ENCODE peak calls at places on chromosomes 1 and 21, in eight cellular contexts. One of them, this sample, is unnamed.
A peak's percentile ranks its signal among the peaks of the same experiment; 100 is the strongest.

GRCh38 chr1:232695626-232696025 is 65.7 kb upstream of the SIPA1L2 start:
- DNase-seq in effector memory CD8-positive, alpha-beta T cell: no peak
- DNase-seq in stimulated activated CD4-positive, alpha-beta T cell treated with anti-CD3 and anti-CD28 coated beads, Interleukin-15, amount 100 ng/mL, for 1 hour: no peak
- DNase-seq in NCI-H460: no peak
- DNase-seq in activated naive CD8-positive, alpha-beta T cell treated with anti-CD3 and anti-CD28 coated beads for 36 hours: no peak
- DNase-seq in left ventricle myocardium inferior: no peak
- DNase-seq in AG04450: no peak
- DNase-seq in brain microvascular endothelial cell: no peak
- DNase-seq in this sample: no peak

GRCh38 chr21:45523411-45524101 is 18.7 kb downstream of the SLC19A1 start:
- DNase-seq in effector memory CD8-positive, alpha-beta T cell: no peak
- DNase-seq in stimulated activated CD4-positive, alpha-beta T cell treated with anti-CD3 and anti-CD28 coated beads, Interleukin-15, amount 100 ng/mL, for 1 hour: no peak
- DNase-seq in NCI-H460: no peak
- DNase-seq in activated naive CD8-positive, alpha-beta T cell treated with anti-CD3 and anti-CD28 coated beads for 36 hours: no peak
- DNase-seq in left ventricle myocardium inferior: peak; percentile 12
- DNase-seq in AG04450: no peak
- DNase-seq in brain microvascular endothelial cell: no peak
- DNase-seq in this sample: no peak

GRCh38 chr1:182113879-182114626 is 52.5 kb upstream of the ZNF648 start:
- DNase-seq in effector memory CD8-positive, alpha-beta T cell: no peak
- DNase-seq in stimulated activated CD4-positive, alpha-beta T cell treated with anti-CD3 and anti-CD28 coated beads, Interleukin-15, amount 100 ng/mL, for 1 hour: no peak
- DNase-seq in NCI-H460: no peak
- DNase-seq in activated naive CD8-positive, alpha-beta T cell treated with anti-CD3 and anti-CD28 coated beads for 36 hours: no peak
- DNase-seq in left ventricle myocardium inferior: no peak
- DNase-seq in AG04450: no peak
- DNase-seq in brain microvascular endothelial cell: no peak
- DNase-seq in this sample: no peak

GRCh38 chr1:43451701-43452532 is 1.8 kb downstream of the HYI start:
- DNase-seq in effector memory CD8-positive, alpha-beta T cell: no peak
- DNase-seq in stimulated activated CD4-positive, alpha-beta T cell treated with anti-CD3 and anti-CD28 coated beads, Interleukin-15, amount 100 ng/mL, for 1 hour: no peak
- DNase-seq in NCI-H460: no peak
- DNase-seq in activated naive CD8-positive, alpha-beta T cell treated with anti-CD3 and anti-CD28 coated beads for 36 hours: no peak
- DNase-seq in left ventricle myocardium inferior: no peak
- DNase-seq in AG04450: no peak
- DNase-seq in brain microvascular endothelial cell: no peak
- DNase-seq in this sample: no peak

GRCh38 chr1:160853756-160854155 is 8.9 kb downstream of the CD244 start:
- DNase-seq in effector memory CD8-positive, alpha-beta T cell: no peak
- DNase-seq in stimulated activated CD4-positive, alpha-beta T cell treated with anti-CD3 and anti-CD28 coated beads, Interleukin-15, amount 100 ng/mL, for 1 hour: no peak
- DNase-seq in NCI-H460: no peak
- DNase-seq in activated naive CD8-positive, alpha-beta T cell treated with anti-CD3 and anti-CD28 coated beads for 36 hours: no peak
- DNase-seq in left ventricle myocardium inferior: no peak
- DNase-seq in AG04450: no peak
- DNase-seq in brain microvascular endothelial cell: no peak
- DNase-seq in this sample: no peak

GRCh38 chr1:165886988-165887387 is 59.6 kb downstream of the UCK2 start:
- DNase-seq in effector memory CD8-positive, alpha-beta T cell: no peak
- DNase-seq in stimulated activated CD4-positive, alpha-beta T cell treated with anti-CD3 and anti-CD28 coated beads, Interleukin-15, amount 100 ng/mL, for 1 hour: no peak
- DNase-seq in NCI-H460: no peak
- DNase-seq in activated naive CD8-positive, alpha-beta T cell treated with anti-CD3 and anti-CD28 coated beads for 36 hours: no peak
- DNase-seq in left ventricle myocardium inferior: no peak
- DNase-seq in AG04450: no peak
- DNase-seq in brain microvascular endothelial cell: no peak
- DNase-seq in this sample: no peak

GRCh38 chr1:24888971-24889670 is 41.0 kb downstream of the RUNX3 start:
- DNase-seq in effector memory CD8-positive, alpha-beta T cell: no peak
- DNase-seq in stimulated activated CD4-positive, alpha-beta T cell treated with anti-CD3 and anti-CD28 coated beads, Interleukin-15, amount 100 ng/mL, for 1 hour: no peak
- DNase-seq in NCI-H460: no peak
- DNase-seq in activated naive CD8-positive, alpha-beta T cell treated with anti-CD3 and anti-CD28 coated beads for 36 hours: no peak
- DNase-seq in left ventricle myocardium inferior: no peak
- DNase-seq in AG04450: no peak
- DNase-seq in brain microvascular endothelial cell: peak; percentile 57
- DNase-seq in this sample: no peak

GRCh38 chr1:37277366-37277765 is 197.0 kb upstream of the ZC3H12A start:
- DNase-seq in effector memory CD8-positive, alpha-beta T cell: no peak
- DNase-seq in stimulated activated CD4-positive, alpha-beta T cell treated with anti-CD3 and anti-CD28 coated beads, Interleukin-15, amount 100 ng/mL, for 1 hour: no peak
- DNase-seq in NCI-H460: no peak
- DNase-seq in activated naive CD8-positive, alpha-beta T cell treated with anti-CD3 and anti-CD28 coated beads for 36 hours: no peak
- DNase-seq in left ventricle myocardium inferior: no peak
- DNase-seq in AG04450: no peak
- DNase-seq in brain microvascular endothelial cell: no peak
- DNase-seq in this sample: no peak

GRCh38 chr1:55870076-55870475 is 654.9 kb upstream of the USP24 start:
- DNase-seq in effector memory CD8-positive, alpha-beta T cell: no peak
- DNase-seq in stimulated activated CD4-positive, alpha-beta T cell treated with anti-CD3 and anti-CD28 coated beads, Interleukin-15, amount 100 ng/mL, for 1 hour: no peak
- DNase-seq in NCI-H460: no peak
- DNase-seq in activated naive CD8-positive, alpha-beta T cell treated with anti-CD3 and anti-CD28 coated beads for 36 hours: no peak
- DNase-seq in left ventricle myocardium inferior: no peak
- DNase-seq in AG04450: no peak
- DNase-seq in brain microvascular endothelial cell: no peak
- DNase-seq in this sample: no peak

GRCh38 chr1:59029366-59029765 is 245.5 kb upstream of the JUN start:
- DNase-seq in effector memory CD8-positive, alpha-beta T cell: no peak
- DNase-seq in stimulated activated CD4-positive, alpha-beta T cell treated with anti-CD3 and anti-CD28 coated beads, Interleukin-15, amount 100 ng/mL, for 1 hour: no peak
- DNase-seq in NCI-H460: no peak
- DNase-seq in activated naive CD8-positive, alpha-beta T cell treated with anti-CD3 and anti-CD28 coated beads for 36 hours: no peak
- DNase-seq in left ventricle myocardium inferior: no peak
- DNase-seq in AG04450: no peak
- DNase-seq in brain microvascular endothelial cell: no peak
- DNase-seq in this sample: peak; percentile 53

GRCh38 chr21:38798481-38798882 is 7.2 kb upstream of the ETS2 start:
- DNase-seq in effector memory CD8-positive, alpha-beta T cell: no peak
- DNase-seq in stimulated activated CD4-positive, alpha-beta T cell treated with anti-CD3 and anti-CD28 coated beads, Interleukin-15, amount 100 ng/mL, for 1 hour: no peak
- DNase-seq in NCI-H460: no peak
- DNase-seq in activated naive CD8-positive, alpha-beta T cell treated with anti-CD3 and anti-CD28 coated beads for 36 hours: no peak
- DNase-seq in left ventricle myocardium inferior: no peak
- DNase-seq in AG04450: no peak
- DNase-seq in brain microvascular endothelial cell: peak; percentile 52
- DNase-seq in this sample: no peak

GRCh38 chr21:45531393-45532215 is 10.6 kb downstream of the SLC19A1 start:
- DNase-seq in effector memory CD8-positive, alpha-beta T cell: no peak
- DNase-seq in stimulated activated CD4-positive, alpha-beta T cell treated with anti-CD3 and anti-CD28 coated beads, Interleukin-15, amount 100 ng/mL, for 1 hour: no peak
- DNase-seq in NCI-H460: no peak
- DNase-seq in activated naive CD8-positive, alpha-beta T cell treated with anti-CD3 and anti-CD28 coated beads for 36 hours: no peak
- DNase-seq in left ventricle myocardium inferior: peak; percentile 11
- DNase-seq in AG04450: no peak
- DNase-seq in brain microvascular endothelial cell: no peak
- DNase-seq in this sample: no peak

GRCh38 chr1:84698151-84698651 is 7.9 kb upstream of the SSX2IP start:
- DNase-seq in effector memory CD8-positive, alpha-beta T cell: no peak
- DNase-seq in stimulated activated CD4-positive, alpha-beta T cell treated with anti-CD3 and anti-CD28 coated beads, Interleukin-15, amount 100 ng/mL, for 1 hour: no peak
- DNase-seq in NCI-H460: no peak
- DNase-seq in activated naive CD8-positive, alpha-beta T cell treated with anti-CD3 and anti-CD28 coated beads for 36 hours: no peak
- DNase-seq in left ventricle myocardium inferior: no peak
- DNase-seq in AG04450: peak; percentile 75
- DNase-seq in brain microvascular endothelial cell: peak; percentile 36
- DNase-seq in this sample: no peak

GRCh38 chr1:201941420-201942128 is 4.8 kb downstream of the LMOD1 start:
- DNase-seq in effector memory CD8-positive, alpha-beta T cell: no peak
- DNase-seq in stimulated activated CD4-positive, alpha-beta T cell treated with anti-CD3 and anti-CD28 coated beads, Interleukin-15, amount 100 ng/mL, for 1 hour: no peak
- DNase-seq in NCI-H460: no peak
- DNase-seq in activated naive CD8-positive, alpha-beta T cell treated with anti-CD3 and anti-CD28 coated beads for 36 hours: no peak
- DNase-seq in left ventricle myocardium inferior: no peak
- DNase-seq in AG04450: no peak
- DNase-seq in brain microvascular endothelial cell: no peak
- DNase-seq in this sample: no peak

GRCh38 chr1:54610048-54610447 is 13.3 kb downstream of the FAM151A start:
- DNase-seq in effector memory CD8-positive, alpha-beta T cell: no peak
- DNase-seq in stimulated activated CD4-positive, alpha-beta T cell treated with anti-CD3 and anti-CD28 coated beads, Interleukin-15, amount 100 ng/mL, for 1 hour: no peak
- DNase-seq in NCI-H460: no peak
- DNase-seq in activated naive CD8-positive, alpha-beta T cell treated with anti-CD3 and anti-CD28 coated beads for 36 hours: no peak
- DNase-seq in left ventricle myocardium inferior: no peak
- DNase-seq in AG04450: no peak
- DNase-seq in brain microvascular endothelial cell: peak; percentile 5
- DNase-seq in this sample: no peak

GRCh38 chr1:201693019-201693372 is 136.0 kb upstream of the IPO9 start:
- DNase-seq in effector memory CD8-positive, alpha-beta T cell: no peak
- DNase-seq in stimulated activated CD4-positive, alpha-beta T cell treated with anti-CD3 and anti-CD28 coated beads, Interleukin-15, amount 100 ng/mL, for 1 hour: no peak
- DNase-seq in NCI-H460: no peak
- DNase-seq in activated naive CD8-positive, alpha-beta T cell treated with anti-CD3 and anti-CD28 coated beads for 36 hours: no peak
- DNase-seq in left ventricle myocardium inferior: no peak
- DNase-seq in AG04450: no peak
- DNase-seq in brain microvascular endothelial cell: no peak
- DNase-seq in this sample: no peak

GRCh38 chr1:2009297-2010053 is 5.9 kb upstream of the CFAP74 start:
- DNase-seq in effector memory CD8-positive, alpha-beta T cell: no peak
- DNase-seq in stimulated activated CD4-positive, alpha-beta T cell treated with anti-CD3 and anti-CD28 coated beads, Interleukin-15, amount 100 ng/mL, for 1 hour: no peak
- DNase-seq in NCI-H460: no peak
- DNase-seq in activated naive CD8-positive, alpha-beta T cell treated with anti-CD3 and anti-CD28 coated beads for 36 hours: no peak
- DNase-seq in left ventricle myocardium inferior: no peak
- DNase-seq in AG04450: no peak
- DNase-seq in brain microvascular endothelial cell: no peak
- DNase-seq in this sample: no peak

GRCh38 chr1:23799570-23800395 is 771 bp downstream of the GALE start:
- DNase-seq in effector memory CD8-positive, alpha-beta T cell: no peak
- DNase-seq in stimulated activated CD4-positive, alpha-beta T cell treated with anti-CD3 and anti-CD28 coated beads, Interleukin-15, amount 100 ng/mL, for 1 hour: no peak
- DNase-seq in NCI-H460: no peak
- DNase-seq in activated naive CD8-positive, alpha-beta T cell treated with anti-CD3 and anti-CD28 coated beads for 36 hours: peak; percentile 47
- DNase-seq in left ventricle myocardium inferior: peak; percentile 21
- DNase-seq in AG04450: no peak
- DNase-seq in brain microvascular endothelial cell: no peak
- DNase-seq in this sample: peak; percentile 86

GRCh38 chr1:203273206-203273868 is 32.0 kb upstream of the BTG2 start:
- DNase-seq in effector memory CD8-positive, alpha-beta T cell: peak; percentile 91
- DNase-seq in stimulated activated CD4-positive, alpha-beta T cell treated with anti-CD3 and anti-CD28 coated beads, Interleukin-15, amount 100 ng/mL, for 1 hour: peak; percentile 89
- DNase-seq in NCI-H460: peak; percentile 87
- DNase-seq in activated naive CD8-positive, alpha-beta T cell treated with anti-CD3 and anti-CD28 coated beads for 36 hours: peak; percentile 90
- DNase-seq in left ventricle myocardium inferior: peak; percentile 85
- DNase-seq in AG04450: no peak
- DNase-seq in brain microvascular endothelial cell: peak; percentile 69
- DNase-seq in this sample: peak; percentile 73

GRCh38 chr1:61887076-61887867 is 145.0 kb downstream of the PATJ start:
- DNase-seq in effector memory CD8-positive, alpha-beta T cell: no peak
- DNase-seq in stimulated activated CD4-positive, alpha-beta T cell treated with anti-CD3 and anti-CD28 coated beads, Interleukin-15, amount 100 ng/mL, for 1 hour: no peak
- DNase-seq in NCI-H460: peak; percentile 9
- DNase-seq in activated naive CD8-positive, alpha-beta T cell treated with anti-CD3 and anti-CD28 coated beads for 36 hours: no peak
- DNase-seq in left ventricle myocardium inferior: no peak
- DNase-seq in AG04450: no peak
- DNase-seq in brain microvascular endothelial cell: no peak
- DNase-seq in this sample: no peak

GRCh38 chr1:105204836-105205371 is 1455.2 kb downstream of the AMY1C start:
- DNase-seq in effector memory CD8-positive, alpha-beta T cell: no peak
- DNase-seq in stimulated activated CD4-positive, alpha-beta T cell treated with anti-CD3 and anti-CD28 coated beads, Interleukin-15, amount 100 ng/mL, for 1 hour: no peak
- DNase-seq in NCI-H460: no peak
- DNase-seq in activated naive CD8-positive, alpha-beta T cell treated with anti-CD3 and anti-CD28 coated beads for 36 hours: no peak
- DNase-seq in left ventricle myocardium inferior: no peak
- DNase-seq in AG04450: no peak
- DNase-seq in brain microvascular endothelial cell: no peak
- DNase-seq in this sample: no peak

GRCh38 chr1:61282387-61282786 is 200.0 kb downstream of the NFIA start:
- DNase-seq in effector memory CD8-positive, alpha-beta T cell: no peak
- DNase-seq in stimulated activated CD4-positive, alpha-beta T cell treated with anti-CD3 and anti-CD28 coated beads, Interleukin-15, amount 100 ng/mL, for 1 hour: no peak
- DNase-seq in NCI-H460: no peak
- DNase-seq in activated naive CD8-positive, alpha-beta T cell treated with anti-CD3 and anti-CD28 coated beads for 36 hours: no peak
- DNase-seq in left ventricle myocardium inferior: no peak
- DNase-seq in AG04450: no peak
- DNase-seq in brain microvascular endothelial cell: no peak
- DNase-seq in this sample: no peak

GRCh38 chr1:79874289-79874688 is 867.8 kb upstream of the ADGRL4 start:
- DNase-seq in effector memory CD8-positive, alpha-beta T cell: no peak
- DNase-seq in stimulated activated CD4-positive, alpha-beta T cell treated with anti-CD3 and anti-CD28 coated beads, Interleukin-15, amount 100 ng/mL, for 1 hour: no peak
- DNase-seq in NCI-H460: no peak
- DNase-seq in activated naive CD8-positive, alpha-beta T cell treated with anti-CD3 and anti-CD28 coated beads for 36 hours: no peak
- DNase-seq in left ventricle myocardium inferior: no peak
- DNase-seq in AG04450: no peak
- DNase-seq in brain microvascular endothelial cell: no peak
- DNase-seq in this sample: no peak

GRCh38 chr1:183543619-183544204 is 46.5 kb downstream of the NCF2 start:
- DNase-seq in effector memory CD8-positive, alpha-beta T cell: no peak
- DNase-seq in stimulated activated CD4-positive, alpha-beta T cell treated with anti-CD3 and anti-CD28 coated beads, Interleukin-15, amount 100 ng/mL, for 1 hour: no peak
- DNase-seq in NCI-H460: peak; percentile 72
- DNase-seq in activated naive CD8-positive, alpha-beta T cell treated with anti-CD3 and anti-CD28 coated beads for 36 hours: no peak
- DNase-seq in left ventricle myocardium inferior: no peak
- DNase-seq in AG04450: peak; percentile 26
- DNase-seq in brain microvascular endothelial cell: peak; percentile 66
- DNase-seq in this sample: no peak

GRCh38 chr1:169107673-169108160 is 1.2 kb downstream of the ATP1B1 start:
- DNase-seq in effector memory CD8-positive, alpha-beta T cell: no peak
- DNase-seq in stimulated activated CD4-positive, alpha-beta T cell treated with anti-CD3 and anti-CD28 coated beads, Interleukin-15, amount 100 ng/mL, for 1 hour: no peak
- DNase-seq in NCI-H460: no peak
- DNase-seq in activated naive CD8-positive, alpha-beta T cell treated with anti-CD3 and anti-CD28 coated beads for 36 hours: peak; percentile 18
- DNase-seq in left ventricle myocardium inferior: peak; percentile 23
- DNase-seq in AG04450: no peak
- DNase-seq in brain microvascular endothelial cell: peak; percentile 60
- DNase-seq in this sample: no peak

GRCh38 chr21:37658994-37659458 is 257.2 kb downstream of the KCNJ6 start:
- DNase-seq in effector memory CD8-positive, alpha-beta T cell: no peak
- DNase-seq in stimulated activated CD4-positive, alpha-beta T cell treated with anti-CD3 and anti-CD28 coated beads, Interleukin-15, amount 100 ng/mL, for 1 hour: no peak
- DNase-seq in NCI-H460: peak; percentile 9
- DNase-seq in activated naive CD8-positive, alpha-beta T cell treated with anti-CD3 and anti-CD28 coated beads for 36 hours: no peak
- DNase-seq in left ventricle myocardium inferior: no peak
- DNase-seq in AG04450: peak; percentile 21
- DNase-seq in brain microvascular endothelial cell: peak; percentile 69
- DNase-seq in this sample: peak; percentile 83

GRCh38 chr1:176617881-176618280 is 154.9 kb downstream of the PAPPA2 start:
- DNase-seq in effector memory CD8-positive, alpha-beta T cell: no peak
- DNase-seq in stimulated activated CD4-positive, alpha-beta T cell treated with anti-CD3 and anti-CD28 coated beads, Interleukin-15, amount 100 ng/mL, for 1 hour: no peak
- DNase-seq in NCI-H460: no peak
- DNase-seq in activated naive CD8-positive, alpha-beta T cell treated with anti-CD3 and anti-CD28 coated beads for 36 hours: no peak
- DNase-seq in left ventricle myocardium inferior: no peak
- DNase-seq in AG04450: no peak
- DNase-seq in brain microvascular endothelial cell: no peak
- DNase-seq in this sample: no peak

GRCh38 chr1:228804640-228805413 is 69.5 kb downstream of the RHOU start:
- DNase-seq in effector memory CD8-positive, alpha-beta T cell: peak; percentile 6
- DNase-seq in stimulated activated CD4-positive, alpha-beta T cell treated with anti-CD3 and anti-CD28 coated beads, Interleukin-15, amount 100 ng/mL, for 1 hour: no peak
- DNase-seq in NCI-H460: no peak
- DNase-seq in activated naive CD8-positive, alpha-beta T cell treated with anti-CD3 and anti-CD28 coated beads for 36 hours: peak; percentile 66
- DNase-seq in left ventricle myocardium inferior: no peak
- DNase-seq in AG04450: no peak
- DNase-seq in brain microvascular endothelial cell: no peak
- DNase-seq in this sample: no peak

This sample was measured in kidney epithelial cell.